ENCODE peak calls at places on chromosomes 7 and 10, in nine cellular contexts. P is GM03348; Q is RKO; C is nucleus accumbens; L is posterior vena cava; J is activated CD4-positive, CD25-positive, alpha-beta regulatory T cell; A is cardiac fibroblast; V is suprapubic skin; B is spleen. K is an unnamed sample.

GRCh38 chr7:4406288-4407058 is 275.6 kb upstream of the FOXK1 start:
- DNase-seq in P (no peak), Q (peak), C (no peak), L (no peak), J (no peak), A (no peak), V (no peak), B (no peak), K (no peak)

GRCh38 chr7:131105294-131105802 is 222.3 kb upstream of the MKLN1 start:
- DNase-seq in P (no peak), Q (peak), C (no peak), L (no peak), J (no peak), A (peak), V (peak), B (no peak), K (no peak)

GRCh38 chr7:151087247-151088018 is 1.2 kb downstream of the AGAP3 start:
- DNase-seq in P (peak), Q (peak), C (no peak), L (no peak), J (no peak), A (peak), V (peak), B (peak), K (peak)

GRCh38 chr7:123355576-123356195 is 155.9 kb upstream of the SLC13A1 start:
- DNase-seq in P (no peak), Q (peak), C (no peak), L (no peak), J (no peak), A (peak), V (no peak), B (no peak), K (no peak)

GRCh38 chr10:71623098-71623985 is 96.2 kb downstream of the C10orf105 start:
- DNase-seq in P (peak), Q (peak), C (no peak), L (no peak), J (no peak), A (peak), V (no peak), B (no peak), K (no peak)

GRCh38 chr7:44131173-44132009 is 8.0 kb upstream of the POLD2 start:
- DNase-seq in P (no peak), Q (no peak), C (no peak), L (no peak), J (no peak), A (no peak), V (no peak), B (no peak), K (no peak)

GRCh38 chr7:112150823-112151641 is 55.2 kb downstream of the DOCK4 start:
- DNase-seq in P (no peak), Q (peak), C (no peak), L (no peak), J (no peak), A (peak), V (no peak), B (no peak), K (no peak)

GRCh38 chr7:2411815-2412586 is 8.6 kb downstream of the CHST12 start:
- DNase-seq in P (no peak), Q (no peak), C (no peak), L (no peak), J (no peak), A (no peak), V (no peak), B (no peak), K (no peak)

GRCh38 chr10:60573342-60573741 is 183.7 kb upstream of the ANK3 start:
- DNase-seq in P (peak), Q (no peak), C (no peak), L (no peak), J (no peak), A (peak), V (no peak), B (no peak), K (no peak)

GRCh38 chr10:17147884-17148494 is 18.4 kb upstream of the CUBN start:
- DNase-seq in P (no peak), Q (no peak), C (no peak), L (no peak), J (no peak), A (peak), V (no peak), B (no peak), K (no peak)

GRCh38 chr7:73963252-73963822 is 64.6 kb upstream of the ELN start:
- DNase-seq in P (no peak), Q (no peak), C (no peak), L (no peak), J (no peak), A (no peak), V (no peak), B (no peak), K (no peak)

GRCh38 chr7:124276005-124276606 is 243.2 kb upstream of the TMEM229A start:
- DNase-seq in P (no peak), Q (peak), C (no peak), L (no peak), J (no peak), A (peak), V (no peak), B (no peak), K (no peak)

GRCh38 chr10:79331709-79332108 is 15.6 kb upstream of the PPIF start:
- DNase-seq in P (peak), Q (peak), C (no peak), L (peak), J (peak), A (peak), V (no peak), B (peak), K (no peak)

GRCh38 chr7:23093546-23093945 is 12.0 kb upstream of the KLHL7 start:
- DNase-seq in P (peak), Q (peak), C (no peak), L (no peak), J (no peak), A (peak), V (no peak), B (no peak), K (no peak)

GRCh38 chr10:96975083-96975482 is 143.0 kb downstream of the LCOR start:
- DNase-seq in P (no peak), Q (no peak), C (no peak), L (no peak), J (no peak), A (no peak), V (no peak), B (no peak), K (no peak)

GRCh38 chr7:148699772-148700629 is 1.3 kb downstream of the CUL1 start:
- DNase-seq in P (peak), Q (peak), C (no peak), L (no peak), J (no peak), A (peak), V (no peak), B (no peak), K (no peak)

GRCh38 chr7:2611401-2611800 is 20.4 kb upstream of the TTYH3 start:
- DNase-seq in P (no peak), Q (no peak), C (no peak), L (no peak), J (no peak), A (no peak), V (no peak), B (no peak), K (no peak)

GRCh38 chr7:130146693-130147520 is 58.3 kb downstream of the TMEM209 start:
- DNase-seq in P (no peak), Q (no peak), C (no peak), L (peak), J (no peak), A (no peak), V (no peak), B (no peak), K (no peak)

GRCh38 chr7:37284805-37285211 is 163.9 kb downstream of the ELMO1 start:
- DNase-seq in P (no peak), Q (peak), C (peak), L (peak), J (peak), A (no peak), V (no peak), B (no peak), K (peak)

GRCh38 chr10:8811201-8811600 is 756.7 kb downstream of the GATA3 start:
- DNase-seq in P (no peak), Q (no peak), C (no peak), L (no peak), J (no peak), A (no peak), V (no peak), B (no peak), K (no peak)

GRCh38 chr7:112143567-112143966 is 62.6 kb downstream of the DOCK4 start:
- DNase-seq in P (peak), Q (no peak), C (no peak), L (no peak), J (no peak), A (peak), V (no peak), B (no peak), K (no peak)

GRCh38 chr7:68030530-68030929 is 1033.9 kb downstream of the TYW1 start:
- DNase-seq in P (no peak), Q (no peak), C (no peak), L (no peak), J (no peak), A (no peak), V (no peak), B (no peak), K (no peak)

GRCh38 chr7:71244023-71244422 is 112.1 kb downstream of the GALNT17 start:
- DNase-seq in P (no peak), Q (no peak), C (no peak), L (no peak), J (no peak), A (no peak), V (no peak), B (no peak), K (no peak)

GRCh38 chr7:31782411-31782991 is 95.5 kb downstream of the PPP1R17 start:
- DNase-seq in P (peak), Q (peak), C (no peak), L (no peak), J (no peak), A (peak), V (no peak), B (no peak), K (no peak)

GRCh38 chr10:2949948-2950354 is 117.4 kb upstream of the PFKP start:
- DNase-seq in P (peak), Q (peak), C (no peak), L (no peak), J (peak), A (peak), V (no peak), B (no peak), K (peak)

GRCh38 chr7:87312215-87312865 is 33.1 kb upstream of the CROT start:
- DNase-seq in P (peak), Q (peak), C (peak), L (no peak), J (no peak), A (peak), V (no peak), B (no peak), K (peak)

GRCh38 chr7:613442-614140 is 93.9 kb upstream of the PDGFA start:
- DNase-seq in P (no peak), Q (no peak), C (no peak), L (no peak), J (no peak), A (no peak), V (no peak), B (peak), K (no peak)